ENCODE peak calls at places on chromosomes 16 and 17, in nine cellular contexts. P, U, C, B, J, F, Y, X and T are unnamed samples.

GRCh38 chr16:57818377-57819055 is 16.2 kb upstream of the KIFC3 start:
- DNase-seq in P (no peak), U (no peak), C (no peak), B (no peak), J (no peak), F (no peak), Y (no peak), X (no peak), T (no peak)

GRCh38 chr17:71632328-71632727 is 488.5 kb upstream of the SOX9 start:
- DNase-seq in P (no peak), U (no peak), C (no peak), B (no peak), J (no peak), F (no peak), Y (no peak), X (no peak), T (no peak)

GRCh38 chr16:24508614-24509013 is 30.8 kb upstream of the RBBP6 start:
- DNase-seq in P (no peak), U (no peak), C (no peak), B (no peak), J (no peak), F (peak), Y (no peak), X (no peak), T (no peak)

GRCh38 chr17:413706-414440 is 61.3 kb upstream of the RPH3AL start:
- DNase-seq in P (no peak), U (no peak), C (no peak), B (no peak), J (no peak), F (no peak), Y (no peak), X (no peak), T (no peak)

GRCh38 chr17:46940692-46941404 is 17.9 kb downstream of the GOSR2 start:
- DNase-seq in P (peak), U (peak), C (peak), B (peak), J (peak), F (peak), Y (peak), X (peak), T (peak)

GRCh38 chr16:88785106-88785924 is at the start of gene PIEZO1:
- DNase-seq in P (no peak), U (no peak), C (no peak), B (peak), J (peak), F (no peak), Y (peak), X (peak), T (peak)

GRCh38 chr17:17545031-17545820 is 46.3 kb downstream of the PEMT start:
- DNase-seq in P (peak), U (no peak), C (no peak), B (no peak), J (no peak), F (peak), Y (no peak), X (no peak), T (peak)

GRCh38 chr16:11742041-11742535 is 569 bp downstream of the TXNDC11 start:
- DNase-seq in P (no peak), U (peak), C (no peak), B (peak), J (peak), F (no peak), Y (peak), X (peak), T (peak)

GRCh38 chr16:74901606-74902005 is 83.3 kb downstream of the WDR59 start:
- DNase-seq in P (no peak), U (no peak), C (no peak), B (no peak), J (no peak), F (no peak), Y (no peak), X (no peak), T (no peak)

GRCh38 chr17:42553866-42554249 is 1.1 kb downstream of the HSD17B1 start:
- DNase-seq in P (no peak), U (no peak), C (no peak), B (no peak), J (no peak), F (no peak), Y (no peak), X (no peak), T (no peak)

GRCh38 chr16:24773771-24774427 is 44.4 kb downstream of the TNRC6A start:
- DNase-seq in P (no peak), U (no peak), C (no peak), B (no peak), J (no peak), F (no peak), Y (no peak), X (no peak), T (no peak)

GRCh38 chr17:60091908-60092331 is 13.2 kb upstream of the HEATR6 start:
- DNase-seq in P (no peak), U (no peak), C (no peak), B (no peak), J (no peak), F (no peak), Y (no peak), X (no peak), T (no peak)

GRCh38 chr17:70138309-70138865 is 30.9 kb upstream of the KCNJ2 start:
- DNase-seq in P (no peak), U (no peak), C (no peak), B (no peak), J (no peak), F (peak), Y (no peak), X (no peak), T (no peak)

GRCh38 chr16:85413713-85414663 is 199.1 kb upstream of the GSE1 start:
- DNase-seq in P (no peak), U (no peak), C (no peak), B (no peak), J (no peak), F (no peak), Y (no peak), X (no peak), T (no peak)

GRCh38 chr16:35510701-35511100 is 2051.3 kb downstream of the TP53TG3F start:
- DNase-seq in P (no peak), U (no peak), C (no peak), B (no peak), J (no peak), F (no peak), Y (no peak), X (no peak), T (no peak)